ENCODE peak calls at places on chromosomes 7 and 10, in six cellular contexts. M is activated naive CD4-positive, alpha-beta T cell; S is coronary artery; W is foreskin fibroblast; K is cardiac muscle cell; J is AG08396. F is an unnamed sample.
A peak's percentile ranks its signal among the peaks of the same experiment; 100 is the strongest.

GRCh38 chr7:98995111-98995510 is 116.8 kb downstream of the TRRAP start:
- DNase-seq in W (no peak), K (no peak), J (no peak), M (no peak), S (peak; percentile 45), F (no peak)

GRCh38 chr10:14843327-14843988 is 5.4 kb downstream of the HSPA14 start:
- DNase-seq in S (no peak), M (no peak), K (no peak), W (no peak), J (no peak), F (no peak)

GRCh38 chr7:26995664-26996063 is 100.1 kb downstream of the HOXA1 start:
- DNase-seq in S (no peak), M (no peak), J (no peak), K (no peak), W (no peak), F (no peak)

GRCh38 chr7:142566291-142566690 is 183.0 kb upstream of the PRSS1 start:
- DNase-seq in M (no peak), W (no peak), K (no peak), J (no peak), S (no peak), F (no peak)

GRCh38 chr10:13993634-13994033 is 337.1 kb downstream of the FRMD4A start:
- DNase-seq in J (no peak), M (no peak), S (no peak), K (no peak), W (no peak), F (no peak)

GRCh38 chr7:95478139-95479037 is 7.4 kb upstream of the ASB4 start:
- DNase-seq in S (no peak), J (peak; percentile 24), M (no peak), W (peak; percentile 56), K (peak; percentile 80), F (peak; percentile 7)

GRCh38 chr7:112422842-112423496 is 27.3 kb upstream of the IFRD1 start:
- DNase-seq in W (peak; percentile 97), K (peak; percentile 96), S (peak; percentile 76), M (no peak), J (peak; percentile 54), F (peak; percentile 90)

GRCh38 chr7:37960483-37960882 is 40.0 kb downstream of the EPDR1 start:
- DNase-seq in S (no peak), W (peak; percentile 12), K (no peak), M (no peak), J (no peak), F (no peak)

GRCh38 chr10:80477813-80478212 is 23.7 kb downstream of the TSPAN14 start:
- DNase-seq in S (no peak), M (no peak), K (peak; percentile 82), W (peak; percentile 88), J (peak; percentile 36), F (peak; percentile 86)

GRCh38 chr7:103074519-103075336 is at the start of the genes ARMC10 and FBXL13:
- DNase-seq in J (peak; percentile 94), S (peak; percentile 96), M (peak; percentile 77), K (peak; percentile 94), W (peak; percentile 94), F (peak; percentile 84)

GRCh38 chr10:113093188-113094113 is 143.4 kb downstream of the TCF7L2 start:
- DNase-seq in K (no peak), S (peak; percentile 45), J (no peak), M (no peak), W (peak; percentile 36), F (peak; percentile 24)

GRCh38 chr10:48390933-48391845 is 84.7 kb downstream of the MAPK8 start:
- DNase-seq in S (no peak), W (peak; percentile 72), M (no peak), J (no peak), K (peak; percentile 66), F (peak; percentile 18)

F was measured in HFFc6.